ENCODE peak calls at places on chromosomes 16 and 17, in five cellular contexts. U, O, B, Y and W are unnamed samples.

GRCh38 chr16:30731411-30731810 is 16.8 kb upstream of the PHKG2 start:
- DNase-seq in U (peak), O (no peak), B (peak), Y (no peak), W (no peak)

GRCh38 chr16:63735456-63735855 is 1386.4 kb downstream of the CDH11 start:
- DNase-seq in U (no peak), O (no peak), B (no peak), Y (no peak), W (no peak)

GRCh38 chr16:4696905-4697866 is 3.8 kb downstream of the NUDT16L1 start:
- DNase-seq in U (no peak), O (peak), B (peak), Y (no peak), W (no peak)

GRCh38 chr17:14047591-14047990 is 21.7 kb upstream of the COX10 start:
- DNase-seq in U (no peak), O (no peak), B (no peak), Y (no peak), W (no peak)

GRCh38 chr17:18043491-18043890 is 4.3 kb downstream of the GID4 start:
- DNase-seq in U (no peak), O (no peak), B (no peak), Y (no peak), W (no peak)

GRCh38 chr17:75315541-75316243 is 26.5 kb upstream of the SLC25A19 start:
- DNase-seq in U (no peak), O (no peak), B (peak), Y (no peak), W (no peak)

GRCh38 chr17:29162909-29163341 is 17.3 kb downstream of the MYO18A start:
- DNase-seq in U (no peak), O (no peak), B (no peak), Y (no peak), W (no peak)

GRCh38 chr17:15395091-15395490 is 53.7 kb upstream of the TEKT3 start:
- DNase-seq in U (no peak), O (no peak), B (no peak), Y (no peak), W (no peak)

GRCh38 chr17:42774066-42774750 is 959 bp downstream of the VPS25 start:
- DNase-seq in U (peak), O (no peak), B (no peak), Y (no peak), W (no peak)

GRCh38 chr16:3822366-3823045 is 58.0 kb downstream of the CREBBP start:
- DNase-seq in U (no peak), O (no peak), B (no peak), Y (no peak), W (no peak)

GRCh38 chr17:46772879-46773620 is 45.4 kb downstream of the WNT3 start:
- DNase-seq in U (no peak), O (peak), B (no peak), Y (no peak), W (no peak)

GRCh38 chr17:8101721-8102120 is 14.2 kb upstream of the ALOX12B start:
- DNase-seq in U (no peak), O (no peak), B (no peak), Y (no peak), W (no peak)

GRCh38 chr16:67150833-67151396 is at the start of gene B3GNT9:
- DNase-seq in U (no peak), O (peak), B (peak), Y (peak), W (peak)

GRCh38 chr16:53415504-53415903 is 18.8 kb upstream of the RBL2 start:
- DNase-seq in U (peak), O (no peak), B (no peak), Y (no peak), W (no peak)

GRCh38 chr17:17739388-17740066 is 58.3 kb downstream of the RAI1 start:
- DNase-seq in U (peak), O (no peak), B (no peak), Y (peak), W (peak)

GRCh38 chr16:72935896-72936295 is 112.0 kb downstream of the ZFHX3 start:
- DNase-seq in U (no peak), O (no peak), B (no peak), Y (no peak), W (no peak)

GRCh38 chr16:1156111-1156982 is 3.4 kb downstream of the CACNA1H start:
- DNase-seq in U (no peak), O (no peak), B (no peak), Y (no peak), W (no peak)
- H3K27ac ChIP-seq in U (no peak), O (no peak), B (peak), Y (no peak), W (no peak)

GRCh38 chr16:23976091-23977001 is 140.6 kb downstream of the PRKCB start:
- DNase-seq in U (no peak), O (no peak), B (no peak), Y (no peak), W (no peak)

GRCh38 chr16:23981429-23982399 is 145.9 kb downstream of the PRKCB start:
- DNase-seq in U (no peak), O (no peak), B (no peak), Y (no peak), W (no peak)

GRCh38 chr16:23975293-23975692 is 139.5 kb downstream of the PRKCB start:
- DNase-seq in U (no peak), O (no peak), B (no peak), Y (peak), W (no peak)

GRCh38 chr16:23979426-23979825 is 143.6 kb downstream of the PRKCB start:
- DNase-seq in U (no peak), O (no peak), B (no peak), Y (peak), W (no peak)

GRCh38 chr16:23979982-23980381 is 144.2 kb downstream of the PRKCB start:
- DNase-seq in U (no peak), O (no peak), B (no peak), Y (no peak), W (no peak)
- H3K27ac ChIP-seq in U (no peak), O (no peak), B (no peak), Y (peak), W (no peak)

GRCh38 chr17:20995873-20996723 is 46.7 kb downstream of the USP22 start:
- DNase-seq in U (no peak), O (no peak), B (no peak), Y (no peak), W (no peak)

GRCh38 chr17:20992987-20993862 is 49.6 kb downstream of the USP22 start:
- DNase-seq in U (peak), O (peak), B (peak), Y (peak), W (no peak)

GRCh38 chr17:20993863-20994778 is 48.7 kb downstream of the USP22 start:
- DNase-seq in U (no peak), O (peak), B (no peak), Y (no peak), W (no peak)

GRCh38 chr17:20995164-20995872 is 47.5 kb downstream of the USP22 start:
- DNase-seq in U (no peak), O (peak), B (no peak), Y (no peak), W (no peak)

GRCh38 chr17:20994779-20995149 is 48.0 kb downstream of the USP22 start:
- DNase-seq in U (no peak), O (no peak), B (no peak), Y (no peak), W (no peak)
- H3K27ac ChIP-seq in U (no peak), O (no peak), B (no peak), Y (no peak), W (no peak)

DNA sequence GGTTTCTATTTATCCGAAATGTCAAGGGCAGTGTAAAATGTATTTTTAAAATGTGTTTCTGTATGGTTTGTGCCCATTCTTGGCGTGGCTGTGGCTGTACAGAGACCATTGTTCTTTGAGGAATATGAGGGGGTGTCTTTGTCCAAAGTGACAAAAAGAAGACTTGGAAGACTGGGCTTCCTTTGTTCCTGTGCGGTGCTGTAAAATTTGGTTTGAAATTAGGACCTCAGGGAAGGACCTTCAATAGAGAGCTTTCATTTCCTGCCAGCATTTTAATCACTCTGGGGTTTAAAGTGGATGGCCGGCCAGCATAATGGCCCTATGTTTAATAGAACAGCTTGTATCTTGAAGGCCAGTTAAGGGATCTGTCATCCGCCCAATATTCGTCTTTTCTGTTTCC is 190.1 kb upstream of the TBX2 start:
- DNase-seq in U (no peak), O (no peak), B (peak), Y (no peak), W (no peak)
- H3K27ac ChIP-seq in U (no peak), O (no peak), B (peak), Y (peak), W (peak)

DNA sequence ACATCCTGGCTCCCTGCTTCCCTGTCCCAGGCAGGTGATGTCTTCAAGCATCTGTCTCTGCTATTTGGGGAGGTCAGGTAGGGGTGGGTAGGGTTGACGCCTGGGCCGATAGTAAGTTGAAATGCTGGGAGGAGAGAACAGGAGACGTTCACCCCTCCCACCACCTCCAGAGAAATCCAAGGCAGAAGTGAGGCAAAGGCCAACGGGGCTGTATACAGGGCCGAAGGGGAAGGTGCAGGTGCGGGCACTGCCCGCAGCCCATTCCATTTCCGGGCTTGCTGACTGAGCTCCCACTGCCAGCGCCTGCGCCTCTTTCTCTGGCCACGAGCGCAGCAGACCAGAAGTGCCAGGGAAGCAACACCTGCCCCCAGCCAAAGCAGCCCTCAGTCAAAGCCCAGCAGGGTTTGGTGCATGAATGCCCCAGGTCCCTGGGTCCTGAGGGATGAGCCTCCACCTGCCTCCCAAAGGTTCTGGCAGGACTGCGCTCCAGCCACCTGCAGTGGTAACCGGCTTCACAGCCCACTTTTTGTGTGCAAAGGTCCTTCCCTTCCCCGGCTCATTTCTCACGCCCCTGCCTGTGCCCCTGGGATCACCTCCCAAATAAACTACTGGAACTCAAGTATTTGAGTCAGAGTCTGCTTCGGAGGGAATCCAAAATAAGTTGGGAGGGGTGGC is 127.5 kb upstream of the TNRC6C start:
- DNase-seq in U (no peak), O (peak), B (no peak), Y (no peak), W (no peak)
- H3K27ac ChIP-seq in U (no peak), O (no peak), B (peak), Y (peak), W (no peak)

GRCh38 chr16:85941863-85942644 is 43.1 kb downstream of the IRF8 start:
- DNase-seq in U (no peak), O (no peak), B (no peak), Y (no peak), W (no peak)
- H3K27ac ChIP-seq in U (no peak), O (no peak), B (no peak), Y (no peak), W (no peak)

GRCh38 chr16:57264950-57265371 is 19.5 kb downstream of the PLLP start:
- DNase-seq in U (no peak), O (peak), B (no peak), Y (no peak), W (no peak)

GRCh38 chr16:57264381-57264780 is 19.3 kb downstream of the ARL2BP start:
- DNase-seq in U (no peak), O (peak), B (no peak), Y (no peak), W (no peak)

GRCh38 chr16:57268804-57269800 is 15.4 kb downstream of the PLLP start:
- DNase-seq in U (no peak), O (peak), B (peak), Y (no peak), W (no peak)

GRCh38 chr16:57265850-57266530 is 18.5 kb downstream of the PLLP start:
- DNase-seq in U (peak), O (peak), B (no peak), Y (peak), W (no peak)

GRCh38 chr16:57266531-57267268 is 17.8 kb downstream of the PLLP start:
- DNase-seq in U (no peak), O (no peak), B (no peak), Y (no peak), W (no peak)
- H3K27ac ChIP-seq in U (peak), O (peak), B (no peak), Y (peak), W (peak)

GRCh38 chr17:40463122-40463550 is 19.9 kb downstream of the IGFBP4 start:
- DNase-seq in U (no peak), O (no peak), B (peak), Y (no peak), W (no peak)
- H3K27ac ChIP-seq in U (no peak), O (no peak), B (peak), Y (no peak), W (no peak)

DNA sequence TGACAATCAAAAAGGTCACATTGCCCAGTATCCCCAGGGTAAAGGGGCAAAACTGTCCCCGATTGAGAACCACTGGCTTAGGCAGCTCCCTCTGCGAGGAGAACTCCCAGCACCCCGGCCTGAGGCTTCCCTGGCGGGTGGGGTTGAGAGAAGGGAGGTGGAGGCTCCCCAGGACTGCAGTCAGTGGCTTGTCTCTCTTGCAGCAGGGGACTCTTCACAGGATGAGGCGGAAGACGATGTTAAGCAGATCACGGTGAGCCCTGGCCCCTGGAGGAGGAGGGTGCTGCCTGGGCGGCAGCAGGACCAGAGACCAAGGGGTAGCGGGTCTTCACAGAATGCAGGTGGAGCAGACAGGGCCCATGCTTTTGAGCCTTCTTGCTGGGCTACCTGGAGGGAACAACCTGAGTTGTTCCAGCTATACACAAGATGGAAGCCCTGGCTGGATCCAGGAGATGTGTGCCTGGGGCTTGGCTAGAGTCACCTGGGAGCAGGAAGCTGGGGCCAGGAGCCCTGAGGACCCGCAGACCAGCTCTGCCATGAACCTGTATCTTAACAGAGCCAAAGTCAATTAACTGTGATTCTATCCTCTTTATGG is 16.8 kb downstream of the POLR3E start:
- DNase-seq in U (no peak), O (no peak), B (peak), Y (no peak), W (no peak)
- H3K27ac ChIP-seq in U (peak), O (no peak), B (no peak), Y (no peak), W (no peak)

GRCh38 chr16:88065747-88066142 is 114.5 kb downstream of the BANP start:
- DNase-seq in U (no peak), O (peak), B (no peak), Y (no peak), W (no peak)

GRCh38 chr16:88064011-88064888 is 113.0 kb downstream of the BANP start:
- DNase-seq in U (no peak), O (peak), B (no peak), Y (no peak), W (no peak)

GRCh38 chr16:88066680-88067529 is 115.7 kb downstream of the BANP start:
- DNase-seq in U (no peak), O (no peak), B (no peak), Y (no peak), W (no peak)

GRCh38 chr16:88066234-88066633 is 115.0 kb downstream of the BANP start:
- DNase-seq in U (no peak), O (no peak), B (no peak), Y (no peak), W (no peak)

GRCh38 chr16:88064889-88065746 is 113.9 kb downstream of the BANP start:
- DNase-seq in U (no peak), O (peak), B (no peak), Y (no peak), W (no peak)
- H3K27ac ChIP-seq in U (no peak), O (no peak), B (no peak), Y (peak), W (peak)